ENCODE peak calls at places on chromosomes 16 and 17, in five cellular contexts. N is CD8-positive, alpha-beta memory T cell; Y is A549; A is PC-9; B is gastrocnemius medialis. M is an unnamed sample.

GRCh38 chr17:65270932-65271700 is 133.9 kb downstream of the RGS9 start:
- DNase-seq in Y (no peak), B (no peak), N (no peak), A (no peak), M (no peak)

GRCh38 chr17:57595942-57596695 is 149.0 kb downstream of the CCDC182 start:
- DNase-seq in B (no peak), N (no peak), Y (no peak), A (no peak), M (no peak)

GRCh38 chr16:31354394-31355291 is at the start of gene ITGAX:
- DNase-seq in B (peak), N (peak), A (no peak), Y (peak), M (peak)

GRCh38 chr17:74678541-74678940 is 34.2 kb downstream of the CD300LF start:
- DNase-seq in Y (peak), A (no peak), N (no peak), B (no peak), M (no peak)

GRCh38 chr17:34178047-34178446 is 77.0 kb upstream of the CCL2 start:
- DNase-seq in N (no peak), Y (no peak), B (no peak), A (no peak), M (no peak)

GRCh38 chr16:81625544-81626152 is 153.4 kb upstream of the PLCG2 start:
- DNase-seq in A (peak), N (no peak), B (no peak), Y (no peak), M (peak)

GRCh38 chr16:58511933-58512815 is 3.1 kb upstream of the SETD6 start:
- DNase-seq in N (peak), Y (peak), A (no peak), B (peak), M (peak)

GRCh38 chr16:17339764-17340541 is 130.8 kb downstream of the XYLT1 start:
- DNase-seq in A (peak), N (no peak), B (peak), Y (no peak), M (no peak)

GRCh38 chr17:13597723-13598347 is 3.9 kb downstream of the HS3ST3A1 start:
- DNase-seq in B (no peak), N (peak), Y (peak), A (no peak), M (no peak)

GRCh38 chr16:78720416-78720815 is 621.0 kb downstream of the WWOX start:
- DNase-seq in B (no peak), A (no peak), Y (no peak), N (no peak), M (no peak)

GRCh38 chr16:21167929-21168602 is 9.6 kb downstream of the LDAF1 start:
- DNase-seq in Y (no peak), B (no peak), A (no peak), N (no peak), M (no peak)

GRCh38 chr17:45228985-45229517 is 7.4 kb downstream of the FMNL1 start:
- DNase-seq in Y (peak), N (peak), B (peak), A (peak), M (peak)

GRCh38 chr17:45228121-45228941 is 6.6 kb downstream of the FMNL1 start:
- DNase-seq in A (no peak), B (no peak), N (peak), Y (peak), M (peak)

GRCh38 chr17:45230787-45231480 is 9.2 kb downstream of the FMNL1 start:
- DNase-seq in B (no peak), N (no peak), A (peak), Y (peak), M (peak)

GRCh38 chr17:45230410-45230786 is 8.7 kb downstream of the FMNL1 start:
- DNase-seq in Y (no peak), A (no peak), N (no peak), B (no peak), M (no peak)

GRCh38 chr17:45229681-45230409 is 8.2 kb downstream of the FMNL1 start:
- DNase-seq in A (no peak), N (no peak), B (no peak), Y (no peak), M (peak)
- H3K27ac ChIP-seq in A (no peak), N (peak), B (peak), Y (peak), M (peak)

GRCh38 chr16:69701866-69702265 is 24.5 kb downstream of the NQO1 start:
- DNase-seq in Y (no peak), B (no peak), A (no peak), N (no peak), M (no peak)
- H3K4me3 ChIP-seq in Y (no peak), B (no peak), A (no peak), N (no peak), M (no peak)

GRCh38 chr16:11108466-11108805 is 147.6 kb downstream of the SOCS1 start:
- DNase-seq in A (no peak), N (no peak), B (no peak), Y (no peak), M (no peak)
- H3K27ac ChIP-seq in A (no peak), N (no peak), B (no peak), Y (no peak), M (no peak)

DNA sequence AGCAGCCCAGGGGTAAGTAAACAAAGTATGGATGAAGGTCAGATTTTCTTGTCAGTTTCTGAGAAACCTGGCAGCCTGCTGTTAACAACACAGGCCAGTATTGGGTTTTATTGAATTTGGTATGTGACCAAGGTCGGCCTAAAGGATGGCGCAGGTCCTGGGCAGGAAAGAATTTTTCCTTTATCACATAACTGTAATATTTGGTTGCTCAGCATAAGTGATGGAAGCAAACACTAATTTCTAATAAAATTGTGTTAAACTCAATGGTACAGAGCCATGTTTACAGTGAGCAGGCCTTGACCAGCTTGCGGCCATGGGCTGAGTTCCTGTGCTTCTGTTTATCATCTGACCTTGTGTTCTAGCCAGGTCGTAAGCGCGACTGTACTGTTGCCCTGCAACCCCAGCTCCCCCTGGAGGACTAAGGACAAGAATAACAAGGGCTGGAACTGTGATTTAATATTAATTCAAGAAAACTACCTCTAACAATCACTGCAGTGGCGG is 10.5 kb downstream of the POLDIP2 start:
- DNase-seq in N (no peak), B (no peak), A (no peak), Y (peak), M (no peak)
- H3K4me3 ChIP-seq in N (no peak), B (no peak), A (no peak), Y (no peak), M (no peak)

GRCh38 chr17:80992077-80992947 is 671 bp downstream of the CHMP6 start:
- DNase-seq in A (no peak), Y (no peak), B (no peak), N (no peak), M (peak)
- H3K27ac ChIP-seq in A (no peak), Y (peak), B (peak), N (peak), M (no peak)

GRCh38 chr17:61619953-61620352 is 28.9 kb upstream of the NACA2 start:
- DNase-seq in B (no peak), A (no peak), N (no peak), Y (no peak), M (no peak)

GRCh38 chr17:61621317-61621716 is 30.3 kb upstream of the NACA2 start:
- DNase-seq in Y (no peak), N (no peak), B (no peak), A (no peak), M (no peak)

GRCh38 chr17:61618950-61619349 is 27.9 kb upstream of the NACA2 start:
- DNase-seq in Y (no peak), B (no peak), A (no peak), N (no peak), M (no peak)

GRCh38 chr17:61617261-61617660 is 26.2 kb upstream of the NACA2 start:
- DNase-seq in Y (no peak), A (no peak), N (no peak), B (no peak), M (no peak)

GRCh38 chr17:61619493-61619892 is 28.5 kb upstream of the NACA2 start:
- DNase-seq in Y (peak), B (no peak), A (no peak), N (no peak), M (no peak)
- H3K4me3 ChIP-seq in Y (no peak), B (no peak), A (no peak), N (no peak), M (no peak)

GRCh38 chr17:42002175-42002791 is 15.0 kb downstream of the DNAJC7 start:
- DNase-seq in N (no peak), A (no peak), B (no peak), Y (no peak), M (no peak)

GRCh38 chr17:42000399-42001076 is 16.7 kb downstream of the DNAJC7 start:
- DNase-seq in N (no peak), Y (no peak), B (no peak), A (no peak), M (no peak)

GRCh38 chr17:42001729-42002128 is 15.5 kb downstream of the DNAJC7 start:
- DNase-seq in A (no peak), B (no peak), Y (no peak), N (no peak), M (no peak)

GRCh38 chr17:41996855-41997164 is 20.4 kb downstream of the DNAJC7 start:
- DNase-seq in Y (no peak), N (no peak), B (no peak), A (no peak), M (no peak)

DNA sequence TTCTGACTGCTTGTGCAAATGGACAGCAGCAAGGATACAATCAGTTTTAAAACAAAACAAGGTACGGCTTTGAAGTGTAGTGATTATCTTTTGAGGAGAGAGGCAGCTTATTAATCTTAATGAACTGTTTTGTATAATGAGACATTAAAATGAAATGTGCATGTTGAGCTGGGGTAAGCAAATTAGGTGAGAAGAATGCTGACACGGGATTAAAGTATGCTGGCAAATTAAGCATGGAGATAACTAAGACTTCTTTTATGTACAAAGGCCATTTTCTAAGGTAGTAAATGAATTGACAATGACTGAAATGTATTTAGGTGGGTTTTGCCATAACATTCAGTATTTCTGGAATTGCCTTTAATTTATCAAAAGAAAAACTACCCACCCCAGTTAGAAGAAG is 18.7 kb downstream of the DNAJC7 start:
- DNase-seq in Y (no peak), A (no peak), N (no peak), B (no peak), M (no peak)
- H3K27ac ChIP-seq in Y (no peak), A (no peak), N (no peak), B (no peak), M (no peak)

GRCh38 chr17:36514856-36515255 is 19.8 kb downstream of the MYO19 start:
- DNase-seq in Y (no peak), N (no peak), A (no peak), B (no peak), M (no peak)
- H3K4me3 ChIP-seq in Y (no peak), N (no peak), A (no peak), B (no peak), M (no peak)

DNA sequence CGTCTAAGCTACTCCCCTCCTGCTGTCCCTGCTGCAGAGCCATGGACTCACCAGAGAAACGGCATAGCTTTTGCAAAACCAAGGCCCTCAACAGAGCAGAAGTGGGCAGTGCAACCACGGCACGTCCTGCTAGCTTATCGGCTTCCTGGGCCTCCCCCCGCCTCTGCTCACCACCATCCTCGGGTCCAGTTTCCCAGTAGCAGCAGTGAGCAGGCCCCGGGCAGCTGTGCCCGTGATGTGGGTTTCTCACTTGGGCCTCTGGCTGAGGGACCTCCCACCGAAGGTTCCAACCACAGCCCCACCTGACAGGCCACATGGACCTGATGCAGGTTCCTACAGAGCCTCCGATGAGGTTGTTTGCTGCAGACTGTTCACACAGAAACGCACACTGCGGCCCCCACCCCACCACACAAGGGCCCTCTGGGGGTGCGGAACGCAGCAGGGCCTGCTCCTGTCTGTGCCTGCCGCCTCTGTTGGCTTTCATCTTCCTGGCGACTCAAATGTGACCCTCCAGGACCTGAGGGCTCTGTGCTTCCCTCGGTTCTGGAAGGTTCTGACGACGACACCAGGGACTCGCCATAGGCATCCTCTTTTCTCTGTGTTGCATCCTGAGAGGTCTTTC is 24.8 kb downstream of the PDIA2 start:
- DNase-seq in B (no peak), N (no peak), A (no peak), Y (no peak), M (peak)
- H3K27ac ChIP-seq in B (no peak), N (no peak), A (no peak), Y (no peak), M (no peak)

GRCh38 chr17:49231563-49231894 is 942 bp upstream of the PHOSPHO1 start:
- DNase-seq in A (no peak), B (no peak), Y (no peak), N (no peak), M (no peak)
- H3K4me3 ChIP-seq in A (peak), B (no peak), Y (no peak), N (peak), M (no peak)

M was measured in right cardiac atrium.